ENCODE peak calls at places on chromosomes 13 and 19, in seven cellular contexts. Z, K, S, T, G, E and Y are unnamed samples.

GRCh38 chr13:97537110-97537509 is 103.1 kb downstream of the RAP2A start:
- DNase-seq in S (no peak), G (no peak), K (no peak), E (no peak), T (no peak), Z (no peak), Y (no peak)

GRCh38 chr19:48516536-48516935 is 4.9 kb upstream of the LMTK3 start:
- DNase-seq in Z (no peak), G (no peak), K (no peak), E (no peak), S (no peak), T (no peak), Y (no peak)

GRCh38 chr13:46905249-46905648 is 8.4 kb upstream of the HTR2A start:
- DNase-seq in K (no peak), T (no peak), E (no peak), S (no peak), G (no peak), Z (peak), Y (no peak)

GRCh38 chr13:27573265-27573664 is 47.1 kb downstream of the LNX2 start:
- DNase-seq in S (no peak), T (no peak), G (no peak), K (no peak), Z (peak), E (no peak), Y (no peak)

GRCh38 chr13:113421673-113422270 is 31.5 kb downstream of the ADPRHL1 start:
- DNase-seq in Z (no peak), S (no peak), G (no peak), T (no peak), K (no peak), E (peak), Y (peak)

GRCh38 chr13:112897956-112898785 is 70.8 kb upstream of the MCF2L start:
- DNase-seq in E (no peak), K (no peak), G (no peak), S (peak), Z (no peak), T (no peak), Y (no peak)

GRCh38 chr13:79987323-79987722 is 353.6 kb downstream of the SPRY2 start:
- DNase-seq in G (no peak), Z (no peak), E (no peak), T (no peak), K (no peak), S (no peak), Y (no peak)

GRCh38 chr19:40309666-40310065 is 24.5 kb upstream of the AKT2 start:
- DNase-seq in G (no peak), S (no peak), Z (no peak), E (no peak), T (no peak), K (no peak), Y (no peak)

GRCh38 chr13:113937497-113938140 is 36.3 kb downstream of the C13orf46 start:
- DNase-seq in Z (no peak), T (no peak), E (no peak), S (no peak), G (no peak), K (no peak), Y (no peak)

GRCh38 chr13:26558074-26558805 is 757 bp downstream of the WASF3 start:
- DNase-seq in Z (no peak), K (peak), E (no peak), G (no peak), S (no peak), T (peak), Y (no peak)

GRCh38 chr13:49308104-49308875 is 60.6 kb downstream of the CDADC1 start:
- DNase-seq in G (no peak), Z (no peak), K (peak), S (peak), E (peak), T (peak), Y (peak)

GRCh38 chr19:19420570-19421301 is 15.3 kb downstream of the GATAD2A start:
- DNase-seq in T (no peak), G (no peak), S (no peak), Z (no peak), E (no peak), K (no peak), Y (no peak)

GRCh38 chr19:38265213-38265861 is 964 bp downstream of the SPINT2 start:
- DNase-seq in T (peak), Z (no peak), G (no peak), S (no peak), K (peak), E (no peak), Y (no peak)

GRCh38 chr19:38267780-38268430 is 3.5 kb downstream of the SPINT2 start:
- DNase-seq in S (no peak), E (no peak), K (peak), T (peak), Z (no peak), G (no peak), Y (no peak)

GRCh38 chr19:38266070-38266469 is 1.7 kb downstream of the SPINT2 start:
- DNase-seq in Z (no peak), K (peak), T (no peak), G (no peak), S (peak), E (no peak), Y (no peak)

GRCh38 chr19:38268539-38268938 is 4.2 kb downstream of the SPINT2 start:
- DNase-seq in E (no peak), G (no peak), S (no peak), Z (no peak), T (no peak), K (no peak), Y (no peak)

GRCh38 chr19:38266981-38267597 is 2.7 kb downstream of the SPINT2 start:
- DNase-seq in K (peak), T (no peak), Z (no peak), S (no peak), E (no peak), G (peak), Y (no peak)
- TF ChIP-seq POLR2A in K (no peak), T (peak), Z (no peak), S (no peak), E (no peak), G (no peak), Y (no peak)

DNA sequence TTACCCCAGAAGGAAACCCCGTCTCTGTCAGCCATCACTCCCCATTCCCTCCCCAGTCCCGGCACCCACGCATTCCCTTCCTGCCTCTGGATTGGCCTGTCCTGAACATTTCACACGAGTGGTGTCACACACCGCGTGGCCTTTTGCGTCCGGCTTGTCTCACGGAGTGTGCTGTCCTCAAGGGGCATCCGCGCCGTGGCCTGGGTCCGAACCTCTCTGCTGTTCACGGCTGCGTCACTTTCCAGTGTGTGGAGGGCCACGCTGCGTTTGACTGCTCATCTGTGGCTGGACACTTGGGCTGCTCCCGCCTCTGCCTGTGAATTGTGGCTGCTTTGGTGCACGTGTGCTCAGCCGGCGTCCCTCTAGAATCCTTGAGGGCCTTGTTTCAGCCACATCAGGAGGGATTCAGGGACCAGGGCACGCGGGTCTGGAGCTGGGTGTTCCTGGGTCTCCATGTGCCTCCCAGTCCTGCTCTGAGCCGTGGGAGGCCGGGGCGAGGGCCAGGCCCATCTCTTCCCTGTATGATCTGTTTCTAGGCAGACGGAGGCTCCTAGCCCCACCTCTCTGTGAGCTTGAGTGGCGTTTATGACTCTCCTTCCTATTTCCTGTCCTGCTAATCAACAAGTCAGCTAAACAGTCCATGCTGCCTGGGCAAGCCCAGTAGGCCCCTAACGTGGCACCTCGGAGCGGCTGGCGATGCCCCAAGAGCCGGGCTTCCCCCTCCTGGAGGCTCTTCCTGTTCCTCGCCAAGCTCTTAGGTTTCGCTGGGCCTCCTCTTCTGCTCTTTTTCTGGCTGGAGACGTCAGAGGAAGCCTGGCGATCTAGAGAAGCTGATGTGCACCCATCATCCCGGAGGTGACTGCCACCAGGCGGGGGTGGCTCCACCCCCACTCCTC is 8.1 kb downstream of the STK11 start:
- DNase-seq in T (peak), G (no peak), K (peak), Z (no peak), S (no peak), E (peak), Y (peak)
- TF ChIP-seq POLR2A in T (no peak), G (no peak), K (no peak), Z (no peak), S (no peak), E (no peak), Y (peak)

GRCh38 chr19:7914598-7915045 is at the start of gene TGFBR3L:
- DNase-seq in G (no peak), S (no peak), K (no peak), E (no peak), T (no peak), Z (no peak), Y (no peak)
- TF ChIP-seq POLR2A in G (no peak), S (no peak), K (no peak), E (no peak), T (no peak), Z (no peak), Y (no peak)

DNA sequence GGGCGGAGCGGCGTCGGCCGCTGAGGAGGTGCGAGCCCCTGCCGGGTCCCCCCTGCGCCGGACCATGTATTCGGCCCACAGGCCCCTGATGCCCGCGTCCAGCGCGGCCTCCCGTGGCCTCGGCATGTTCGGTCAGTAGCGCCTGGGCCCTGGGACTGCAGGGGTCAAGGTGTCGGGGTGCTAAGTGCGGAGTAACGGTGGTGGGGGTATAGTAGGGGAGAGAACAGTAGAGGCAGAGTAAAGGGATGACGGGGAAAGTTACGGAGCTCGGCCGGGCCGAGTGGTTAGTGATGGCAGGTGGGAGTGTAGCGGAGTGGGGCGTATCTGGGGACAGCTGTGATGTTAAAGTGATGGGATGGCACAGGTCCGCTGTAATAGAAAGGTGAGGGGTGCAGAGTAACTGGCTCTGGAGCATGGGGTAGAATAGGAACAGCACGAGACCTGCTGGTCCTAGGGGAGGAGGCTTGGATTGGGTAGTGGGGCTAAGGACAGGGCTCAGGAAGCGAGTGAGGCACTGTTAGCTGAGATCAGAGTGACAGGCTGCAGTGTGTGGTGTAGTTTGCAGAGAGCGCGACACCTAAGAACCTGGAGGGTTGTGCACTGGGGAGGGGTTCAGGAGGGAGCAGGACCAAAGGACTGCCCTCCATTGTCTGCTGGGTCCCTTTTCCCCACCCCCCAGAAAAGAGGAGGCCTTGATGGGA is 15.7 kb downstream of the CIC start:
- DNase-seq in G (no peak), Z (no peak), S (no peak), K (no peak), E (no peak), T (peak), Y (no peak)
- TF ChIP-seq POLR2A in G (no peak), Z (no peak), S (no peak), K (no peak), E (no peak), T (no peak), Y (no peak)